ENCODE peak calls at places on chromosomes 11 and 22, in six cellular contexts. S, N, I, K, V and Z are unnamed samples.

GRCh38 chr11:17256512-17256911 is 20.0 kb upstream of the NUCB2 start:
- DNase-seq in I (no peak), V (peak; percentile 86), N (no peak), S (peak; percentile 99), K (peak; percentile 75), Z (no peak)

GRCh38 chr11:665707-666281 is 28.7 kb downstream of the DRD4 start:
- DNase-seq in K (no peak), S (peak; percentile 29), N (no peak), I (no peak), V (peak; percentile 44), Z (no peak)

GRCh38 chr22:40243891-40244290 is 66.2 kb downstream of the TNRC6B start:
- DNase-seq in K (no peak), I (no peak), N (no peak), S (no peak), V (no peak), Z (no peak)

GRCh38 chr11:2212411-2213251 is 41.0 kb upstream of the TH start:
- DNase-seq in V (no peak), K (peak; percentile 93), N (peak; percentile 23), I (peak; percentile 46), S (no peak), Z (no peak)

GRCh38 chr11:119641991-119642745 is 86.8 kb downstream of the NECTIN1 start:
- DNase-seq in I (no peak), N (no peak), S (peak; percentile 5), K (peak; percentile 37), V (peak; percentile 51), Z (no peak)

GRCh38 chr11:118238397-118238796 is 13.6 kb upstream of the JAML start:
- DNase-seq in S (no peak), K (no peak), I (no peak), V (no peak), N (no peak), Z (no peak)

GRCh38 chr11:82577246-82577645 is 156.4 kb downstream of the FAM181B start:
- DNase-seq in S (no peak), N (no peak), V (no peak), I (no peak), K (no peak), Z (no peak)

GRCh38 chr11:18599739-18600230 is at the start of gene MISFA:
- DNase-seq in I (no peak), V (no peak), N (no peak), K (no peak), S (peak; percentile 18), Z (no peak)

GRCh38 chr11:118606157-118606843 is 1.1 kb upstream of the PHLDB1 start:
- DNase-seq in N (no peak), S (no peak), K (no peak), V (peak; percentile 40), I (no peak), Z (no peak)

GRCh38 chr11:33696411-33696810 is 4.2 kb downstream of the C11orf91 start:
- DNase-seq in N (no peak), K (no peak), I (no peak), V (no peak), S (no peak), Z (no peak)

GRCh38 chr22:24159650-24160049 is 21.6 kb upstream of the SUSD2 start:
- DNase-seq in S (no peak), I (no peak), V (no peak), N (no peak), K (peak; percentile 10), Z (no peak)

GRCh38 chr11:130180491-130180890 is 20.9 kb downstream of the ST14 start:
- DNase-seq in S (peak; percentile 39), V (no peak), N (no peak), K (peak; percentile 24), I (no peak), Z (no peak)

GRCh38 chr11:63017306-63017974 is 1.8 kb upstream of the SLC22A8 start:
- DNase-seq in S (no peak), V (no peak), N (no peak), K (no peak), I (no peak), Z (no peak)

GRCh38 chr11:119803726-119804294 is 74.8 kb upstream of the NECTIN1 start:
- DNase-seq in V (no peak), S (no peak), I (no peak), K (no peak), N (no peak), Z (no peak)

GRCh38 chr11:121372028-121372427 is 79.5 kb downstream of the SC5D start:
- DNase-seq in I (no peak), K (no peak), V (no peak), N (no peak), S (no peak), Z (no peak)

GRCh38 chr11:121372671-121373429 is 79.3 kb upstream of the SORL1 start:
- DNase-seq in V (no peak), N (peak; percentile 34), K (no peak), I (no peak), S (no peak), Z (no peak)

GRCh38 chr11:121374286-121374985 is 77.7 kb upstream of the SORL1 start:
- DNase-seq in V (no peak), S (no peak), K (no peak), N (no peak), I (no peak), Z (no peak)

GRCh38 chr11:121376135-121376534 is 76.0 kb upstream of the SORL1 start:
- DNase-seq in S (no peak), I (no peak), K (no peak), V (no peak), N (no peak), Z (no peak)
- H2BK120ac ChIP-seq in S (no peak overlapping the region), I (peak overlapping the region; percentile 21), K (no peak overlapping the region), V (no peak overlapping the region), N (no peak overlapping the region), Z (no peak overlapping the region)

GRCh38 chr22:43126506-43127165 is 16.1 kb downstream of the BIK start:
- DNase-seq in V (peak; percentile 85), N (no peak), I (peak; percentile 51), K (peak; percentile 95), S (peak; percentile 85), Z (no peak)
- H3K9ac ChIP-seq in V (no peak overlapping the region), N (no peak overlapping the region), I (no peak overlapping the region), K (no peak overlapping the region), S (no peak overlapping the region), Z (no peak overlapping the region)

DNA sequence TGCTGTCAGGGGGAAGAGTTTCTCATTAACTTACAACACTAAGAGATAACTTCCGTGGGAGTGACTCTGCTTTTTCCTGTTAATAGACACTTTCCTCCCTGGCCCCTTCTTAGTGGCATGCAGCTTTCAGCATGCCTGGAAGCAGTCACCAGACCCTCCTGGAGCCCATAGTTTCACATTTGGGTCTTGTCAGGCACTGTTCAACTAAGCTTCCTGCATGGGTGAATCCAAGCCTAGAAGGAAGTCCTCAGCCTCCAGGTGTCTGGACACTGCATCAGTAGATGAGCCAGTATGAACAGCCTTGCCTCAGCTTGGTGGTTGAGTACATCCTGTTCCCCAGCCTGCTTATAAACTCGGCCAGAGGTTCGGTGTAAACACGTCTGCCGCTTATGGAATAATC is 68.1 kb downstream of the PPP6R3 start:
- DNase-seq in K (no peak), S (no peak), V (peak; percentile 53), I (no peak), N (no peak), Z (no peak)
- H3K14ac ChIP-seq in K (no peak overlapping the region), S (no peak overlapping the region), V (no peak overlapping the region), I (no peak overlapping the region), N (no peak overlapping the region), Z (no peak overlapping the region)

GRCh38 chr22:17269224-17269606 is 50.0 kb upstream of the ADA2 start:
- DNase-seq in N (no peak), V (no peak), I (no peak), S (no peak), K (no peak), Z (no peak)
- H2BK120ac ChIP-seq in N (no peak overlapping the region), V (no peak overlapping the region), I (peak overlapping the region; percentile 39), S (no peak overlapping the region), K (no peak overlapping the region), Z (no peak overlapping the region)

GRCh38 chr11:105609341-105609781 is 512 bp upstream of the GRIA4 start:
- DNase-seq in S (peak; percentile 17), V (peak; percentile 60), K (peak; percentile 23), N (peak; percentile 51), I (peak; percentile 51), Z (no peak)
- H3K9ac ChIP-seq in S (no peak overlapping the region), V (no peak overlapping the region), K (no peak overlapping the region), N (no peak overlapping the region), I (no peak overlapping the region), Z (no peak overlapping the region)

GRCh38 chr11:64533501-64533900 is 57.5 kb upstream of the SLC22A12 start:
- DNase-seq in I (no peak), N (no peak), V (no peak), K (no peak), S (no peak), Z (no peak)
- H3K14ac ChIP-seq in I (no peak overlapping the region), N (no peak overlapping the region), V (no peak overlapping the region), K (no peak overlapping the region), S (no peak overlapping the region), Z (no peak overlapping the region)

GRCh38 chr11:110918351-110918750 is 206.1 kb upstream of the ARHGAP20 start:
- DNase-seq in V (no peak), S (no peak), I (no peak), K (no peak), N (no peak), Z (no peak)

GRCh38 chr11:110919241-110919893 is 207.1 kb upstream of the ARHGAP20 start:
- DNase-seq in V (no peak), I (no peak), N (no peak), S (no peak), K (no peak), Z (no peak)

DNA sequence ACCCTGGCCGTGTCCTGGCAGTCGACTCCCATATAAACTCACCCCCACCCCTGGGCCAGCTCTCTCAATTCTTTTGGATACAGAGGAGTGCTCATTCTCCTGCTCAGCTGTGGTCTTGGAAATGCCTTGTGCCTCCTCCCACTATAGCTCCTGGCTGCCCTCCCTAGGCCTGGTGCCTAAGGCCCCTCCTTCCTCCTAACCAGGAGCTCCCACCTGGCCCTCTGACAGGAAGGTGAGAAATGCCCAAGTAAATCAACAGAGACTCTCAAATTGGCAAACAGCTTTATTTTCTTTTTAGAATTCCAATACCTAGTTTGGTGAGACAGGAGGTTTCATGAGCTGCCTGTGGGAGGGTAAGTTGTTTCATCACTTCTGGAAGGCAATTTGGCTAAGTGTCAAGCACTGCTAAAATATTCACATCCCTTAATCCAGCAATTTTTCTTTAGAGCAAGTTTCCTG is 209.5 kb upstream of the ARHGAP20 start:
- DNase-seq in V (no peak), S (peak; percentile 50), I (no peak), K (no peak), N (peak; percentile 44), Z (no peak)
- H2BK120ac ChIP-seq in V (no peak overlapping the region), S (no peak overlapping the region), I (no peak overlapping the region), K (no peak overlapping the region), N (no peak overlapping the region), Z (no peak overlapping the region)

GRCh38 chr11:45171550-45171949 is 25.1 kb downstream of the PRDM11 start:
- DNase-seq in K (no peak), N (no peak), I (no peak), S (no peak), V (no peak), Z (no peak)
- H3K9ac ChIP-seq in K (no peak overlapping the region), N (no peak overlapping the region), I (no peak overlapping the region), S (no peak overlapping the region), V (no peak overlapping the region), Z (no peak overlapping the region)